ENCODE peak calls at places on chromosomes 6 and 20, in four cellular contexts. C is cardiac muscle cell, L is endothelial cell of umbilical vein, D is testis. G is an unnamed sample. For H3K27me3 and H3K36me3, the result is how much of the 10 kb centered on the place peaks cover.

GRCh38 chr6:21785162-21785561 is 191.6 kb downstream of the SOX4 start:
- DNase-seq in D (no peak), L (no peak), C (no peak), G (no peak)

GRCh38 chr20:24985802-24986201 is 6.7 kb downstream of the APMAP start:
- DNase-seq in C (no peak), L (no peak), D (no peak), G (no peak)

GRCh38 chr20:44447827-44448419 is 27.8 kb upstream of the TTPAL start:
- DNase-seq in L (no peak), C (no peak), D (no peak), G (no peak)

GRCh38 chr20:51862796-51863195 is 60.5 kb upstream of the SALL4 start:
- DNase-seq in C (no peak), L (no peak), D (no peak), G (no peak)

GRCh38 chr6:81126150-81126549 is 626.3 kb downstream of the TENT5A start:
- DNase-seq in C (no peak), L (no peak), D (no peak), G (no peak)

GRCh38 chr6:62623851-62624532 is 338.0 kb upstream of the KHDRBS2 start:
- DNase-seq in D (no peak), L (no peak), C (no peak), G (no peak)

GRCh38 chr6:24223131-24223715 is 97.2 kb downstream of the NRSN1 start:
- DNase-seq in L (no peak), D (no peak), C (no peak), G (no peak)

GRCh38 chr6:166540631-166541331 is 45.7 kb downstream of the RAMACL start:
- DNase-seq in D (no peak), C (no peak), L (no peak), G (no peak)

GRCh38 chr6:6004147-6004995 is 2.4 kb downstream of the NRN1 start:
- DNase-seq in L (peak), C (no peak), D (no peak), G (peak)

GRCh38 chr6:111721677-111722219 is 116.1 kb upstream of the TRAF3IP2 start:
- DNase-seq in L (peak), D (peak), C (no peak), G (peak)

GRCh38 chr6:23245559-23245958 is 676.2 kb downstream of the HDGFL1 start:
- DNase-seq in L (no peak), D (no peak), C (no peak), G (no peak)

GRCh38 chr20:24683676-24684075 is 214.2 kb downstream of the SYNDIG1 start:
- DNase-seq in L (no peak), D (no peak), C (no peak), G (no peak)

GRCh38 chr6:108118791-108119211 is 44.3 kb upstream of the OSTM1 start:
- DNase-seq in L (peak), D (no peak), C (no peak), G (peak)

GRCh38 chr6:142838821-142839685 is 105.9 kb downstream of the HIVEP2 start:
- DNase-seq in D (no peak), L (peak), C (no peak), G (no peak)

GRCh38 chr6:3324262-3324942 is 65.7 kb downstream of the PSMG4 start:
- DNase-seq in D (no peak), C (no peak), L (peak), G (no peak)

GRCh38 chr6:84785676-84786075 is 21.3 kb upstream of the TBX18 start:
- DNase-seq in L (no peak), D (no peak), C (no peak), G (no peak)

GRCh38 chr6:33670971-33671370 is 40.5 kb downstream of the UQCC2 start:
- DNase-seq in D (peak), L (no peak), C (no peak), G (peak)

GRCh38 chr20:62296724-62297448 is 5.9 kb upstream of the ADRM1 start:
- DNase-seq in L (no peak), D (peak), C (no peak), G (no peak)

GRCh38 chr6:167855825-167856425 is 29.2 kb downstream of the AFDN start:
- DNase-seq in D (no peak), C (no peak), L (peak), G (no peak)

GRCh38 chr6:158897236-158897635 is 78.1 kb upstream of the EZR start:
- DNase-seq in C (no peak), L (no peak), D (no peak), G (no peak)

GRCh38 chr20:44963325-44964215 is 2.7 kb upstream of the STK4 start:
- DNase-seq in D (no peak), L (no peak), C (no peak), G (no peak)

GRCh38 chr20:14919473-14920157 is 582.2 kb upstream of the FLRT3 start:
- DNase-seq in D (no peak), L (peak), C (peak), G (peak)

GRCh38 chr6:109853951-109854350 is 124.2 kb upstream of the GPR6 start:
- DNase-seq in C (no peak), L (no peak), D (no peak), G (no peak)

GRCh38 chr6:98844244-98845161 is 10.1 kb downstream of the POU3F2 start:
- DNase-seq in D (no peak), L (no peak), C (no peak), G (peak)

GRCh38 chr6:139887275-139887674 is 512.8 kb upstream of the CITED2 start:
- DNase-seq in L (no peak), C (no peak), D (no peak), G (no peak)

GRCh38 chr6:160919713-160920112 is 71.9 kb upstream of the MAP3K4 start:
- DNase-seq in C (no peak), D (no peak), L (no peak), G (no peak)

GRCh38 chr20:38156888-38157634 is 8.0 kb downstream of the TGM2 start:
- DNase-seq in C (no peak), D (no peak), L (peak), G (no peak)

DNA sequence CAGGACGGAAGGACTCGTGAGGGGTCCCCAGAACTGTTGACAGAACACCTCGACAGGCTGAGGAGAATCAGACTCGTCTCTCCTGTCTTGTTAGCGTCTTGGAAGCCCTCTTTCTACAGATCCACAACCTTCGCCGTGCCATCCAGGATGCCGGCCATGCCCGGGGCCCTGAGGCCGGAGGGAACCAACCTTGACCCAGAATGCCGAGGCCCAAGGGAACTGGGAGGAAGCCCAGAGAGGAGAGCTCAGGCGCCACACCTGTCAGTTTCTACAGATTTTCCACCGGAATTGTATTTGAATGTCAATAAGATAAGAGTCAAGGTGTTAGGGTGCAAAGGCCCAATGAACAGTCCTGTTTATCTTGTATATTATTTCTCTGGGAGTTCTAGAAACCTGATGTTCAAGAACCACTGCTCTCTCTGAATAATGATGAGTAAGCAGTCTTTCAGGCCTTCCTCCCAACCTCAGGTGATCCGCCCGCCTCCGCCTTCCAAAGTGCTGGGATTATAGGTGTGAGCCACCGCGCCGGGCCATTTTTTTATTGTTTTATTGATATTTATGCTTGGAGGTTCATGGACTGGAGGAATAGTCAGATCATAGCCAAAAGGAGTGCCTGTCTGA is 804 bp upstream of the ME1 start:
- DNase-seq in L (no peak), D (peak), C (no peak), G (no peak)
- H3K4me3 ChIP-seq in L (peak), D (peak), C (no peak), G (peak)

GRCh38 chr20:64038579-64039292 is 2.8 kb downstream of the C20orf204 start:
- DNase-seq in C (peak), D (peak), L (peak), G (peak)

GRCh38 chr20:64041040-64041780 is 5.2 kb downstream of the C20orf204 start:
- DNase-seq in D (no peak), L (peak), C (no peak), G (peak)

GRCh38 chr20:64041781-64042771 is 6.1 kb downstream of the C20orf204 start:
- DNase-seq in D (no peak), L (peak), C (no peak), G (peak)

GRCh38 chr20:64039293-64040160 is 3.5 kb downstream of the C20orf204 start:
- DNase-seq in C (no peak), L (peak), D (no peak), G (peak)

GRCh38 chr20:64040231-64041039 is 4.5 kb downstream of the C20orf204 start:
- DNase-seq in L (no peak), D (no peak), C (no peak), G (no peak)
- H3K27me3 ChIP-seq in L (under half), D (under half), C (half or more), G (half or more)

GRCh38 chr20:47509104-47509661 is 7.5 kb downstream of the NCOA3 start:
- DNase-seq in D (no peak), C (no peak), L (no peak), G (no peak)
- H3K36me3 ChIP-seq in D (under half), C (under half), L (under half), G (under half)

GRCh38 chr6:150353445-150353844 is 15.4 kb upstream of the IYD start:
- DNase-seq in L (no peak), D (no peak), C (no peak), G (no peak)

GRCh38 chr6:150352321-150353296 is 16.2 kb upstream of the IYD start:
- DNase-seq in C (no peak), L (no peak), D (no peak), G (no peak)

GRCh38 chr6:150355932-150356331 is 12.9 kb upstream of the IYD start:
- DNase-seq in C (no peak), L (no peak), D (no peak), G (no peak)

DNA sequence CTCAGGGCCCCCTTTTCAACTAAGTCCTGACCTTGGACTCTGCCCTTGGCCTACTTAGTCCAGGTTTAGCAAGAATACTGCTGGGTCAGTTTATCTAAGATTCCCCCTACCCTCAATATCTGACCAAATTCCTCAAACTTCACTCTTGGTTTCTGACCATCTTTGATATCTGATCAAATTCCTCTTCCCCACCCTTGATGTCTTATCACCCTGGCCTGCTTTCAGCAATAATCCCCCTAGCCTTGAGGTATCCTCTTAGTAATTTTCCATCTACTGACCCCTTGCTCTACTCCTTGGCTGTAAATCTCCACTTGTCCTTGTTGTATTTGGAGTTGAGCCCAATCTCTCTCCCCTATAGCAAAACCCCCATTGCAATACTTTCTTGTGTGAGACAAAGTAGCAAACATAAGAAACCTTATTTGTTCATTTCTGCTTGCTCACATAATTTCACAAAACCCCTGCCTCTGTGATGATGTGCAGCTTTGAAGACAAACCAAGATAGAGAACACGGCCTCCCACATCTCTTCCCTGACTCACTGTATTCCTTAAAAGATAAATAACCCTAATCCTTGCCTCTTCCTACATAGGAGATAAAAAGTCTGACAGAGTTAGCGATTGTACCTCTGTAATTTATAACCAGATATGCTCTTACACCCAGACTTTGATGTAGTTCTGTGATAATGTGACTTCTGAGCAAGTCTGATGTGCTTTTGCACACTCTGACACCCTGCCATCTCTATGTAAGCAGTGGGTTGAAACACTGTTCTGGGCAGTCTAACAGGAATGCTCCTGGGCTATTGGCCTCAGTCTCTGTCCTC is 13.8 kb upstream of the IYD start:
- DNase-seq in C (no peak), L (no peak), D (peak), G (no peak)
- H3K4me3 ChIP-seq in C (no peak), L (no peak), D (no peak), G (no peak)

GRCh38 chr6:170227521-170227983 is 63.3 kb downstream of the DLL1 start:
- DNase-seq in L (no peak), D (no peak), C (no peak), G (no peak)
- H3K27me3 ChIP-seq in L (under half), D (under half), C (under half), G (under half)